ENCODE peak calls at places on chromosome 21, in nine cellular contexts. One of them, this sample, is unnamed. For H3K9me3, the result is how much of the 10 kb centered on the place peaks cover.

GRCh38 chr21:33419538-33420123 is 16.4 kb downstream of the IFNGR2 start:
- DNase-seq in cardiac muscle cell: no peak
- DNase-seq in PC-3: peak
- DNase-seq in CD8-positive, alpha-beta T cell: no peak
- DNase-seq in left ventricle myocardium inferior: no peak
- DNase-seq in SK-N-SH: no peak
- DNase-seq in IMR-90: peak
- DNase-seq in lung: no peak
- DNase-seq in AG04450: no peak
- DNase-seq in this sample: no peak

GRCh38 chr21:40797881-40798280 is 49.1 kb downstream of the DSCAM start:
- DNase-seq in cardiac muscle cell: no peak
- DNase-seq in PC-3: no peak
- DNase-seq in CD8-positive, alpha-beta T cell: no peak
- DNase-seq in left ventricle myocardium inferior: no peak
- DNase-seq in SK-N-SH: no peak
- DNase-seq in IMR-90: peak
- DNase-seq in lung: no peak
- DNase-seq in AG04450: no peak
- DNase-seq in this sample: no peak

GRCh38 chr21:43611598-43612369 is 47.5 kb downstream of the HSF2BP start:
- DNase-seq in cardiac muscle cell: peak
- DNase-seq in PC-3: peak
- DNase-seq in CD8-positive, alpha-beta T cell: no peak
- DNase-seq in left ventricle myocardium inferior: peak
- DNase-seq in SK-N-SH: peak
- DNase-seq in IMR-90: peak
- DNase-seq in lung: peak
- DNase-seq in AG04450: peak
- DNase-seq in this sample: peak

GRCh38 chr21:30033441-30033840 is 93.6 kb upstream of the GRIK1 start:
- DNase-seq in cardiac muscle cell: no peak
- DNase-seq in PC-3: no peak
- DNase-seq in CD8-positive, alpha-beta T cell: no peak
- DNase-seq in left ventricle myocardium inferior: no peak
- DNase-seq in SK-N-SH: no peak
- DNase-seq in IMR-90: no peak
- DNase-seq in lung: no peak
- DNase-seq in AG04450: no peak
- DNase-seq in this sample: no peak

GRCh38 chr21:14673649-14674048 is 127.5 kb upstream of the SAMSN1 start:
- DNase-seq in cardiac muscle cell: no peak
- DNase-seq in PC-3: no peak
- DNase-seq in CD8-positive, alpha-beta T cell: no peak
- DNase-seq in left ventricle myocardium inferior: no peak
- DNase-seq in SK-N-SH: no peak
- DNase-seq in IMR-90: no peak
- DNase-seq in lung: no peak
- DNase-seq in AG04450: no peak
- DNase-seq in this sample: no peak

GRCh38 chr21:18782721-18783120 is 379.1 kb upstream of the TMPRSS15 start:
- DNase-seq in cardiac muscle cell: no peak
- DNase-seq in PC-3: no peak
- DNase-seq in CD8-positive, alpha-beta T cell: no peak
- DNase-seq in left ventricle myocardium inferior: no peak
- DNase-seq in SK-N-SH: no peak
- DNase-seq in IMR-90: no peak
- DNase-seq in lung: no peak
- DNase-seq in AG04450: no peak
- DNase-seq in this sample: no peak

GRCh38 chr21:34679056-34679455 is 10.3 kb downstream of the CLIC6 start:
- DNase-seq in cardiac muscle cell: no peak
- DNase-seq in PC-3: no peak
- DNase-seq in CD8-positive, alpha-beta T cell: no peak
- DNase-seq in left ventricle myocardium inferior: no peak
- DNase-seq in SK-N-SH: no peak
- DNase-seq in IMR-90: no peak
- DNase-seq in lung: no peak
- DNase-seq in AG04450: no peak
- DNase-seq in this sample: no peak

GRCh38 chr21:41759214-41759840 is 7.5 kb downstream of the RIPK4 start:
- DNase-seq in cardiac muscle cell: no peak
- DNase-seq in PC-3: peak
- DNase-seq in CD8-positive, alpha-beta T cell: no peak
- DNase-seq in left ventricle myocardium inferior: no peak
- DNase-seq in SK-N-SH: no peak
- DNase-seq in IMR-90: no peak
- DNase-seq in lung: no peak
- DNase-seq in AG04450: no peak
- DNase-seq in this sample: no peak

GRCh38 chr21:39057121-39057520 is 126.1 kb downstream of the PSMG1 start:
- DNase-seq in cardiac muscle cell: no peak
- DNase-seq in PC-3: no peak
- DNase-seq in CD8-positive, alpha-beta T cell: no peak
- DNase-seq in left ventricle myocardium inferior: no peak
- DNase-seq in SK-N-SH: no peak
- DNase-seq in IMR-90: no peak
- DNase-seq in lung: no peak
- DNase-seq in AG04450: no peak
- DNase-seq in this sample: no peak

GRCh38 chr21:29376556-29376955 is 77.8 kb downstream of the BACH1 start:
- DNase-seq in cardiac muscle cell: peak
- DNase-seq in PC-3: peak
- DNase-seq in CD8-positive, alpha-beta T cell: peak
- DNase-seq in left ventricle myocardium inferior: no peak
- DNase-seq in SK-N-SH: no peak
- DNase-seq in IMR-90: no peak
- DNase-seq in lung: peak
- DNase-seq in AG04450: no peak
- DNase-seq in this sample: peak

DNA sequence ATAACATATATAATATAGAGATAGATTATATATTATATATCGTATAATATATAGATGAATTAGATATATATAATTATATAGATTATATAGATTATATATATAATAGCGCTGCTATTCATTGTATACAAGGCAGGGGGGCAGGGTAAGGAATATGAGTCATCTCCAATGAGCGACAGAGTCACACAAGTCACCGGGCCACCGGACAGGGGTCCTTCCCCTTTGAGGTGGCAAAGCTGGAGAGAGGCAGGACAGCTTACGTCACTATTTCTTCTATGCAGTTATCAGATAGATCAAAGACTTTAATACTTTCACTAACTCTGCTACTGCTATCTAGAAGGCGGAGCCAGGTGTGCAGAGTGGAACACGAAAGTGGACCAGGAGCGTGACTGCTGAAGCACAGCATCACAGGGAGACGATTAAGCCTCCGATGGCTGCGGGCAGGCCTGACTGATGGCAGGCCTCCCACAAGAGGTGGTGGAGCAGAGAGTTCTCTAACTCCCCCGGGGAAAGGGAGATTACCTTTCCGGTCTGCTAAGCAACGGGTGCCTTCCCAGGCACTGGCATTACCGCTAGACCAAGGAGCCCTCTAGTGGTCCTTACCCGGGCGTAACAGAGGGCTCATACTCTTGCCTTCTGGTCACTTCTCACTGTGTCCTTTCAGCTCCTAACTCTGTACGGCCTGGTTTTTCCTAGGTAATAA is 2154.7 kb downstream of the MRPL39 start:
- DNase-seq in cardiac muscle cell: peak
- DNase-seq in PC-3: peak
- DNase-seq in CD8-positive, alpha-beta T cell: no peak
- DNase-seq in left ventricle myocardium inferior: no peak
- DNase-seq in SK-N-SH: no peak
- DNase-seq in IMR-90: no peak
- DNase-seq in lung: no peak
- DNase-seq in AG04450: no peak
- DNase-seq in this sample: peak
- TF ChIP-seq CTCF in cardiac muscle cell: no peak
- TF ChIP-seq CTCF in PC-3: peak
- TF ChIP-seq CTCF in CD8-positive, alpha-beta T cell: no peak
- TF ChIP-seq CTCF in left ventricle myocardium inferior: peak
- TF ChIP-seq CTCF in SK-N-SH: no peak
- TF ChIP-seq CTCF in IMR-90: no peak
- TF ChIP-seq CTCF in lung: no peak
- TF ChIP-seq CTCF in AG04450: no peak
- TF ChIP-seq CTCF in this sample: peak

GRCh38 chr21:17668479-17668878 is 55.8 kb upstream of the BTG3 start:
- DNase-seq in cardiac muscle cell: no peak
- DNase-seq in PC-3: no peak
- DNase-seq in CD8-positive, alpha-beta T cell: no peak
- DNase-seq in left ventricle myocardium inferior: no peak
- DNase-seq in SK-N-SH: no peak
- DNase-seq in IMR-90: no peak
- DNase-seq in lung: no peak
- DNase-seq in AG04450: no peak
- DNase-seq in this sample: no peak
- H3K4me3 ChIP-seq in cardiac muscle cell: no peak
- H3K4me3 ChIP-seq in PC-3: no peak
- H3K4me3 ChIP-seq in CD8-positive, alpha-beta T cell: no peak
- H3K4me3 ChIP-seq in left ventricle myocardium inferior: no peak
- H3K4me3 ChIP-seq in SK-N-SH: no peak
- H3K4me3 ChIP-seq in IMR-90: no peak
- H3K4me3 ChIP-seq in lung: no peak
- H3K4me3 ChIP-seq in AG04450: no peak
- H3K4me3 ChIP-seq in this sample: no peak

GRCh38 chr21:8989883-8990325 is 1531.5 kb upstream of the TPTE start:
- DNase-seq in cardiac muscle cell: no peak
- DNase-seq in PC-3: peak
- DNase-seq in CD8-positive, alpha-beta T cell: no peak
- DNase-seq in left ventricle myocardium inferior: no peak
- DNase-seq in SK-N-SH: no peak
- DNase-seq in IMR-90: no peak
- DNase-seq in lung: no peak
- DNase-seq in AG04450: no peak
- DNase-seq in this sample: peak

GRCh38 chr21:8990326-8991087 is 1530.9 kb upstream of the TPTE start:
- DNase-seq in cardiac muscle cell: no peak
- DNase-seq in PC-3: peak
- DNase-seq in CD8-positive, alpha-beta T cell: no peak
- DNase-seq in left ventricle myocardium inferior: no peak
- DNase-seq in SK-N-SH: no peak
- DNase-seq in IMR-90: no peak
- DNase-seq in lung: no peak
- DNase-seq in AG04450: no peak
- DNase-seq in this sample: peak

GRCh38 chr21:8991968-8992621 is 1529.3 kb upstream of the TPTE start:
- DNase-seq in cardiac muscle cell: no peak
- DNase-seq in PC-3: peak
- DNase-seq in CD8-positive, alpha-beta T cell: no peak
- DNase-seq in left ventricle myocardium inferior: no peak
- DNase-seq in SK-N-SH: no peak
- DNase-seq in IMR-90: no peak
- DNase-seq in lung: no peak
- DNase-seq in AG04450: no peak
- DNase-seq in this sample: peak

GRCh38 chr21:8992731-8993174 is 1528.6 kb upstream of the TPTE start:
- DNase-seq in cardiac muscle cell: no peak
- DNase-seq in PC-3: peak
- DNase-seq in CD8-positive, alpha-beta T cell: no peak
- DNase-seq in left ventricle myocardium inferior: no peak
- DNase-seq in SK-N-SH: no peak
- DNase-seq in IMR-90: no peak
- DNase-seq in lung: no peak
- DNase-seq in AG04450: no peak
- DNase-seq in this sample: peak

DNA sequence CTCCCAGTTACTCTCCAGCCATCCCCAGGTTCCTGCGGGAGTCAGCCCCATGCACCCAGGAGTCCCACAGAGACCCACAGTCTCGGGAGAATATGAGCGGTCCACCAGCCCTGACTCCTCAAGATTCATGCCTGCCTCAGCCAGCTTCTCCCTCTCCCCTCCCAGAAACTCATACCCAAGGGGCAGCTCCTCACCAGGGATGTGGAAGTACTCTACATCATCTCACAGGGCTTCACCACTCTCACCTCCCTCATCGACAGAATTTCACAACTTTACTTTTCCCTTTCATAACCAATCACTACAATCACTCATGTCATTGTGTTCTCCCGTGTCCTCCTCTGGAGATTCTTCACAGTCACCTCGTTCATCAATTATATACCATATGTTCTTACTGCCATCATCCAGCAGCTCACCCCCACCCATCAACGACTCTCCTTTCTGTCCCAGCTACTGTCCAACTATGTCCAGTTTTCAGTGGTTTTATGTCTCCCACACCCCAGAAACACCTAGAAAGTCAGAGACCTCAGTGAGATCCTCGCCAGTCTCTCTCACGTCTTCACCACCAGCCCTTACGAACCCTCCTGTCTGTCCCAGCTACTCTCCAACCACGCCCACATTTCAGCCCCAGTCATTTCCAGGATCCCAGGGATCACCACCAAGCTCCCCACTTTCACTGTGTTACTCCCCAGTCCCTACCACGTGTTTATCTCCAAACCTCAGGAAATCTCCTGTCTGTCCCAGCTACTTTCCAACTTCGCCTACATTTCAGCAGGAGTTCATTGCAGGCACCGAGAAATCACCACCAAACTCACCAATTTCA is 1530.1 kb upstream of the TPTE start:
- DNase-seq in cardiac muscle cell: no peak
- DNase-seq in PC-3: peak
- DNase-seq in CD8-positive, alpha-beta T cell: no peak
- DNase-seq in left ventricle myocardium inferior: no peak
- DNase-seq in SK-N-SH: no peak
- DNase-seq in IMR-90: no peak
- DNase-seq in lung: no peak
- DNase-seq in AG04450: no peak
- DNase-seq in this sample: peak
- H3K9me3 ChIP-seq in cardiac muscle cell: under half
- H3K9me3 ChIP-seq in PC-3: under half
- H3K9me3 ChIP-seq in CD8-positive, alpha-beta T cell: under half
- H3K9me3 ChIP-seq in left ventricle myocardium inferior: under half
- H3K9me3 ChIP-seq in SK-N-SH: under half
- H3K9me3 ChIP-seq in IMR-90: under half
- H3K9me3 ChIP-seq in lung: under half
- H3K9me3 ChIP-seq in AG04450: under half
- H3K9me3 ChIP-seq in this sample: under half

DNA sequence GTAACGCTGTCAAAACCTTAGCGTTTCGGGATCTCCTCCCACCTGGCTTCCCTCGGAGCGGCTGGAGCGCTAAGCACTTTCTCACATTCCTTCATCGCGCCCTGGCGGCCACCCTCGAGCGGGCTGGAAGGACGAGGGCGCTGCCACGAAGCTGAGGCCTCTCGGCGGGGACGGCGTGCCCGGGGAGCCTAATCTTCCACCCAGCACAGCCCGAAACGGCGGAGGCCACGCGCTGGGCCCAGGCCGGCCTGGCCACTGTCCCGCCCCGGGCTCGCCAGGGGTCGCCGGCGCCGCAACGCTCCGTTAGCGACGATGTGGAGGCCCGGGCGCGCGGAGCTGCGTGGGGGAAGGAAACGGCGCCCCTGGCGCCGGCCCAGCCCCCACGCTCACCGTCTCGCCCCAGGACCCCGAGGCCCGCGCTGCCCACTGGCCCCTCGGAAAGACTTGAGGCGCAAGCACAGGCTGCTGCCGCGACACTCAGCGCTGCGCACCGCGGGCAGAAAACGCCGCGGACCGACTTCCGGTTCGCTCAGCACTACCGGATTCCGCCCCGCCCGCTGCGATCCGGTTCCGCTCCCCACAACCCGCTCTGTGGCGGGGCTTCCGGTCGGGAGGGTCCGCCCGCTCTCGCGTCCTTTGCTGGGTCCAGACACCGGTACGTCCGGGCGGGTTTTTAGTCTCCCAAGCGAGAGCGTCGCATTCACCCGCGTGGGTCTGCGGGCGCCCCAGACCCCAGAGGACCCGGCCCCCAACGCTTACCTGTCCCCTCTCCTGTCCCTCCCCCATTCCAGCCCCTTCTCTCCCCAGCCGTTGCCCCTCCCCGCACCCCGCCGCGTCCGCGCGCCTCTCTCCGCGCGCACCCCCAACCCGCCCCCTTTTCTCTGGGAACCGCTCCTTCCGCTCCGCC is at the start of gene YBEY:
- DNase-seq in cardiac muscle cell: peak
- DNase-seq in PC-3: peak
- DNase-seq in CD8-positive, alpha-beta T cell: peak
- DNase-seq in left ventricle myocardium inferior: peak
- DNase-seq in SK-N-SH: peak
- DNase-seq in IMR-90: peak
- DNase-seq in lung: peak
- DNase-seq in AG04450: peak
- DNase-seq in this sample: peak
- TF ChIP-seq CTCF in cardiac muscle cell: peak
- TF ChIP-seq CTCF in PC-3: peak
- TF ChIP-seq CTCF in CD8-positive, alpha-beta T cell: peak
- TF ChIP-seq CTCF in left ventricle myocardium inferior: peak
- TF ChIP-seq CTCF in SK-N-SH: peak
- TF ChIP-seq CTCF in IMR-90: peak
- TF ChIP-seq CTCF in lung: peak
- TF ChIP-seq CTCF in AG04450: peak
- TF ChIP-seq CTCF in this sample: peak